ENCODE peak calls at places on chromosomes 5 and 9, in eight cellular contexts. One of them, this sample, is unnamed.

GRCh38 chr5:123882946-123883345 is 371.0 kb downstream of the CSNK1G3 start:
- DNase-seq in adrenal gland: no peak
- DNase-seq in endothelial cell: no peak
- DNase-seq in DND-41: no peak
- DNase-seq in brain microvascular endothelial cell: peak
- DNase-seq in HCT116: no peak
- DNase-seq in NB4: no peak
- DNase-seq in AG10803: no peak
- DNase-seq in this sample: no peak

GRCh38 chr5:102750435-102750834 is 4.7 kb upstream of the PAM start:
- DNase-seq in AG10803: no peak
- DNase-seq in endothelial cell: no peak
- DNase-seq in adrenal gland: no peak
- DNase-seq in NB4: no peak
- DNase-seq in brain microvascular endothelial cell: no peak
- DNase-seq in DND-41: no peak
- DNase-seq in HCT116: no peak
- DNase-seq in this sample: no peak

GRCh38 chr5:33148076-33148501 is 292.7 kb upstream of the TARS1 start:
- DNase-seq in DND-41: no peak
- DNase-seq in endothelial cell: no peak
- DNase-seq in NB4: no peak
- DNase-seq in adrenal gland: peak
- DNase-seq in HCT116: no peak
- DNase-seq in AG10803: peak
- DNase-seq in brain microvascular endothelial cell: peak
- DNase-seq in this sample: no peak

GRCh38 chr5:15799612-15800011 is 299.6 kb downstream of the FBXL7 start:
- DNase-seq in AG10803: no peak
- DNase-seq in HCT116: no peak
- DNase-seq in NB4: no peak
- DNase-seq in brain microvascular endothelial cell: no peak
- DNase-seq in endothelial cell: no peak
- DNase-seq in adrenal gland: no peak
- DNase-seq in DND-41: no peak
- DNase-seq in this sample: no peak

GRCh38 chr5:72021651-72022357 is 85.5 kb upstream of the MAP1B start:
- DNase-seq in HCT116: no peak
- DNase-seq in NB4: no peak
- DNase-seq in adrenal gland: no peak
- DNase-seq in endothelial cell: no peak
- DNase-seq in brain microvascular endothelial cell: no peak
- DNase-seq in AG10803: no peak
- DNase-seq in DND-41: no peak
- DNase-seq in this sample: no peak

GRCh38 chr5:177471610-177472356 is 1.7 kb downstream of the DBN1 start:
- DNase-seq in adrenal gland: no peak
- DNase-seq in brain microvascular endothelial cell: peak
- DNase-seq in NB4: no peak
- DNase-seq in HCT116: no peak
- DNase-seq in AG10803: peak
- DNase-seq in DND-41: no peak
- DNase-seq in endothelial cell: no peak
- DNase-seq in this sample: peak

GRCh38 chr5:50744761-50745160 is 78.3 kb downstream of the PARP8 start:
- DNase-seq in AG10803: peak
- DNase-seq in brain microvascular endothelial cell: peak
- DNase-seq in NB4: no peak
- DNase-seq in endothelial cell: no peak
- DNase-seq in DND-41: no peak
- DNase-seq in HCT116: no peak
- DNase-seq in adrenal gland: no peak
- DNase-seq in this sample: no peak

GRCh38 chr9:134930404-134930803 is 12.7 kb upstream of the FCN1 start:
- DNase-seq in AG10803: no peak
- DNase-seq in brain microvascular endothelial cell: no peak
- DNase-seq in NB4: no peak
- DNase-seq in DND-41: no peak
- DNase-seq in endothelial cell: no peak
- DNase-seq in adrenal gland: no peak
- DNase-seq in HCT116: no peak
- DNase-seq in this sample: no peak

GRCh38 chr9:134833294-134833880 is 47.2 kb upstream of the FCN2 start:
- DNase-seq in DND-41: no peak
- DNase-seq in brain microvascular endothelial cell: no peak
- DNase-seq in AG10803: no peak
- DNase-seq in endothelial cell: no peak
- DNase-seq in NB4: no peak
- DNase-seq in adrenal gland: no peak
- DNase-seq in HCT116: no peak
- DNase-seq in this sample: no peak

GRCh38 chr9:27573699-27574265 is 501 bp upstream of the C9orf72 start:
- DNase-seq in NB4: peak
- DNase-seq in adrenal gland: peak
- DNase-seq in endothelial cell: peak
- DNase-seq in brain microvascular endothelial cell: peak
- DNase-seq in HCT116: peak
- DNase-seq in DND-41: peak
- DNase-seq in AG10803: peak
- DNase-seq in this sample: peak

GRCh38 chr9:137645211-137645610 is 26.4 kb downstream of the EHMT1 start:
- DNase-seq in HCT116: no peak
- DNase-seq in DND-41: no peak
- DNase-seq in endothelial cell: no peak
- DNase-seq in AG10803: no peak
- DNase-seq in brain microvascular endothelial cell: no peak
- DNase-seq in NB4: no peak
- DNase-seq in adrenal gland: no peak
- DNase-seq in this sample: no peak

GRCh38 chr5:149961186-149961685 is 678 bp downstream of the SLC26A2 start:
- DNase-seq in DND-41: no peak
- DNase-seq in endothelial cell: no peak
- DNase-seq in AG10803: no peak
- DNase-seq in adrenal gland: no peak
- DNase-seq in brain microvascular endothelial cell: no peak
- DNase-seq in NB4: peak
- DNase-seq in HCT116: no peak
- DNase-seq in this sample: no peak

GRCh38 chr9:75844321-75844720 is 46.2 kb upstream of the PCSK5 start:
- DNase-seq in DND-41: no peak
- DNase-seq in endothelial cell: no peak
- DNase-seq in HCT116: no peak
- DNase-seq in AG10803: no peak
- DNase-seq in adrenal gland: no peak
- DNase-seq in brain microvascular endothelial cell: no peak
- DNase-seq in NB4: no peak
- DNase-seq in this sample: no peak

GRCh38 chr5:34903260-34903659 is 12.0 kb downstream of the RAD1 start:
- DNase-seq in endothelial cell: no peak
- DNase-seq in NB4: no peak
- DNase-seq in AG10803: no peak
- DNase-seq in adrenal gland: no peak
- DNase-seq in DND-41: no peak
- DNase-seq in HCT116: no peak
- DNase-seq in brain microvascular endothelial cell: no peak
- DNase-seq in this sample: no peak

GRCh38 chr5:34900660-34901059 is 14.6 kb downstream of the RAD1 start:
- DNase-seq in HCT116: no peak
- DNase-seq in DND-41: no peak
- DNase-seq in NB4: no peak
- DNase-seq in brain microvascular endothelial cell: no peak
- DNase-seq in AG10803: no peak
- DNase-seq in endothelial cell: no peak
- DNase-seq in adrenal gland: no peak
- DNase-seq in this sample: no peak

DNA sequence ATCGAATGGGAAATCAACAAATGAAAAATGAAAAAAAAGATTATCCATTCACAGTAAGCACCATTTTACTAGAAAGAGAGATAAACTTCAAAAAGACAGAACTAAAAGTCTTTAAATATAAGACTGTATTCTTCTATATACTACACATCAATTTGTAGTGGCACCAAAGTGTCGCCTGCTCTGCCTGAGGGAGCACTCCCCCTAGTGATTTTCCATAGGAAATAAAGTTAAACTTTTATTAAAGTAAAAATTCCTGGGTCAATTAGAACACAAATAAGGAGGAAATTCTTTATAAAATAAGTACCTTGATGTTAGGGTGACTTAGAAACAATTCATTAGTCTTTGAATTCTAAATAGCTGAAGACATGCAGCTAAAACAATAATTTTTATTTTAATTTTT is 9.7 kb downstream of the RAD1 start:
- DNase-seq in brain microvascular endothelial cell: no peak
- DNase-seq in AG10803: peak
- DNase-seq in HCT116: no peak
- DNase-seq in NB4: no peak
- DNase-seq in DND-41: no peak
- DNase-seq in endothelial cell: no peak
- DNase-seq in adrenal gland: no peak
- DNase-seq in this sample: no peak
- TF ChIP-seq CTCF in brain microvascular endothelial cell: peak
- TF ChIP-seq CTCF in AG10803: peak
- TF ChIP-seq CTCF in HCT116: peak
- TF ChIP-seq CTCF in NB4: peak
- TF ChIP-seq CTCF in DND-41: peak
- TF ChIP-seq CTCF in endothelial cell: no peak
- TF ChIP-seq CTCF in adrenal gland: no peak
- TF ChIP-seq CTCF in this sample: no peak

GRCh38 chr9:131203438-131204219 is 72.7 kb downstream of the FAM78A start:
- DNase-seq in NB4: peak
- DNase-seq in brain microvascular endothelial cell: no peak
- DNase-seq in endothelial cell: no peak
- DNase-seq in HCT116: no peak
- DNase-seq in AG10803: no peak
- DNase-seq in adrenal gland: no peak
- DNase-seq in DND-41: no peak
- DNase-seq in this sample: no peak
- TF ChIP-seq CTCF in NB4: peak
- TF ChIP-seq CTCF in brain microvascular endothelial cell: peak
- TF ChIP-seq CTCF in endothelial cell: peak
- TF ChIP-seq CTCF in HCT116: peak
- TF ChIP-seq CTCF in AG10803: peak
- TF ChIP-seq CTCF in adrenal gland: no peak
- TF ChIP-seq CTCF in DND-41: peak
- TF ChIP-seq CTCF in this sample: no peak

GRCh38 chr9:94623253-94623652 is 16.1 kb downstream of the FBP1 start:
- DNase-seq in adrenal gland: no peak
- DNase-seq in DND-41: peak
- DNase-seq in endothelial cell: peak
- DNase-seq in AG10803: peak
- DNase-seq in HCT116: peak
- DNase-seq in NB4: peak
- DNase-seq in brain microvascular endothelial cell: no peak
- DNase-seq in this sample: no peak
- TF ChIP-seq CTCF in adrenal gland: no peak
- TF ChIP-seq CTCF in DND-41: no peak
- TF ChIP-seq CTCF in endothelial cell: peak
- TF ChIP-seq CTCF in AG10803: peak
- TF ChIP-seq CTCF in HCT116: peak
- TF ChIP-seq CTCF in NB4: peak
- TF ChIP-seq CTCF in brain microvascular endothelial cell: peak
- TF ChIP-seq CTCF in this sample: peak

DNA sequence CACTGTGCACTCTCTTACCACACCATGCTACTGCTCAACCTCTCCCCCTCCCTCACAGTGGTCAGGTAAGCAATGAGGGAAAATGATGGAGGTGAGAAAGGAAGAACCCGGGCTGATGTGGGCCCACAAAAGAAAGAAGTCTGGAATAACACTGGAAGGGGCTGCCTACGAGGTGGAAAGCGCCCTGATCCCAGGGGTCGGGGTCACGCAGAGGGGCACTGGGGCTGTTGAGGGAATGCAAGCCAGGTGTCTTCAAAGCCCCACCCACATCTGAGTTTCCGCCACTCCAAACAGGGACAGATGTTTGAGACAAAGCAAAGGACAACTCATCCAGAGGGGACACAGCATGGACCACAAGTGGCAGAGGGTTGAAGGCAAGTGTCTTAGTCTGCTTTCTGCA is 4.2 kb downstream of the TNIP1 start:
- DNase-seq in brain microvascular endothelial cell: no peak
- DNase-seq in adrenal gland: no peak
- DNase-seq in endothelial cell: no peak
- DNase-seq in DND-41: no peak
- DNase-seq in HCT116: no peak
- DNase-seq in AG10803: no peak
- DNase-seq in NB4: no peak
- DNase-seq in this sample: no peak
- TF ChIP-seq CTCF in brain microvascular endothelial cell: no peak
- TF ChIP-seq CTCF in adrenal gland: no peak
- TF ChIP-seq CTCF in endothelial cell: no peak
- TF ChIP-seq CTCF in DND-41: no peak
- TF ChIP-seq CTCF in HCT116: no peak
- TF ChIP-seq CTCF in AG10803: no peak
- TF ChIP-seq CTCF in NB4: no peak
- TF ChIP-seq CTCF in this sample: no peak

GRCh38 chr5:53874409-53874808 is 314.0 kb downstream of the NDUFS4 start:
- DNase-seq in adrenal gland: peak
- DNase-seq in NB4: peak
- DNase-seq in DND-41: peak
- DNase-seq in HCT116: no peak
- DNase-seq in endothelial cell: no peak
- DNase-seq in AG10803: peak
- DNase-seq in brain microvascular endothelial cell: no peak
- DNase-seq in this sample: no peak
- TF ChIP-seq CTCF in adrenal gland: no peak
- TF ChIP-seq CTCF in NB4: no peak
- TF ChIP-seq CTCF in DND-41: peak
- TF ChIP-seq CTCF in HCT116: peak
- TF ChIP-seq CTCF in endothelial cell: no peak
- TF ChIP-seq CTCF in AG10803: peak
- TF ChIP-seq CTCF in brain microvascular endothelial cell: peak
- TF ChIP-seq CTCF in this sample: no peak

GRCh38 chr9:33032865-33033264 is 7.8 kb downstream of the DNAJA1 start:
- DNase-seq in brain microvascular endothelial cell: no peak
- DNase-seq in adrenal gland: no peak
- DNase-seq in NB4: no peak
- DNase-seq in endothelial cell: no peak
- DNase-seq in DND-41: no peak
- DNase-seq in HCT116: no peak
- DNase-seq in AG10803: no peak
- DNase-seq in this sample: no peak

GRCh38 chr9:33030285-33030684 is 5.2 kb downstream of the DNAJA1 start:
- DNase-seq in AG10803: no peak
- DNase-seq in brain microvascular endothelial cell: no peak
- DNase-seq in NB4: no peak
- DNase-seq in HCT116: no peak
- DNase-seq in endothelial cell: no peak
- DNase-seq in adrenal gland: no peak
- DNase-seq in DND-41: no peak
- DNase-seq in this sample: no peak

GRCh38 chr9:33032292-33032691 is 7.2 kb downstream of the DNAJA1 start:
- DNase-seq in AG10803: no peak
- DNase-seq in DND-41: no peak
- DNase-seq in endothelial cell: no peak
- DNase-seq in brain microvascular endothelial cell: no peak
- DNase-seq in HCT116: no peak
- DNase-seq in NB4: no peak
- DNase-seq in adrenal gland: no peak
- DNase-seq in this sample: no peak

GRCh38 chr9:33025572-33026347 is 687 bp downstream of the DNAJA1 start:
- DNase-seq in HCT116: no peak
- DNase-seq in AG10803: peak
- DNase-seq in NB4: peak
- DNase-seq in adrenal gland: peak
- DNase-seq in brain microvascular endothelial cell: peak
- DNase-seq in DND-41: peak
- DNase-seq in endothelial cell: peak
- DNase-seq in this sample: peak

GRCh38 chr9:33029106-33029788 is 4.2 kb downstream of the DNAJA1 start:
- DNase-seq in endothelial cell: no peak
- DNase-seq in brain microvascular endothelial cell: no peak
- DNase-seq in adrenal gland: peak
- DNase-seq in DND-41: no peak
- DNase-seq in NB4: peak
- DNase-seq in HCT116: no peak
- DNase-seq in AG10803: peak
- DNase-seq in this sample: no peak
- TF ChIP-seq CTCF in endothelial cell: no peak
- TF ChIP-seq CTCF in brain microvascular endothelial cell: no peak
- TF ChIP-seq CTCF in adrenal gland: no peak
- TF ChIP-seq CTCF in DND-41: no peak
- TF ChIP-seq CTCF in NB4: no peak
- TF ChIP-seq CTCF in HCT116: no peak
- TF ChIP-seq CTCF in AG10803: no peak
- TF ChIP-seq CTCF in this sample: no peak

This sample was measured in CD8-positive, alpha-beta T cell.